ENCODE peak calls at places on chromosomes 13 and 19, in eight cellular contexts. I is breast epithelium; F is CD8-positive, alpha-beta T cell; B is psoas muscle; G is naive thymus-derived CD4-positive, alpha-beta T cell; D is aorta; Z is lung; S is CD4-positive, alpha-beta memory T cell. K is an unnamed sample.

GRCh38 chr19:38039966-38040365 is 133.0 kb downstream of the SIPA1L3 start:
- DNase-seq in I (no peak), F (no peak), B (no peak), G (no peak), D (peak; percentile 5), Z (no peak), S (no peak), K (no peak)

GRCh38 chr13:72261732-72262131 is 394.7 kb upstream of the DACH1 start:
- DNase-seq in I (no peak), F (no peak), B (no peak), G (no peak), D (no peak), Z (no peak), S (no peak), K (no peak)

GRCh38 chr19:3665681-3666544 is 34.4 kb downstream of the PIP5K1C start:
- DNase-seq in I (no peak), F (peak; percentile 84), B (peak; percentile 84), G (peak; percentile 67), D (peak; percentile 93), Z (peak; percentile 68), S (peak; percentile 70), K (peak; percentile 65)

GRCh38 chr13:51746802-51747201 is 57.2 kb downstream of the DHRS12 start:
- DNase-seq in I (no peak), F (no peak), B (no peak), G (no peak), D (no peak), Z (no peak), S (no peak), K (no peak)

GRCh38 chr19:33132425-33132824 is 511 bp downstream of the WDR88 start:
- DNase-seq in I (no peak), F (no peak), B (no peak), G (no peak), D (no peak), Z (no peak), S (no peak), K (no peak)

GRCh38 chr13:30004204-30004603 is 153.8 kb upstream of the UBL3 start:
- DNase-seq in I (no peak), F (no peak), B (no peak), G (no peak), D (no peak), Z (no peak), S (no peak), K (no peak)

GRCh38 chr13:24040835-24041234 is 119.7 kb upstream of the SPATA13 start:
- DNase-seq in I (no peak), F (no peak), B (no peak), G (no peak), D (no peak), Z (peak; percentile 13), S (no peak), K (no peak)

GRCh38 chr13:20363604-20364003 is 131.5 kb upstream of the GJB6 start:
- DNase-seq in I (no peak), F (no peak), B (no peak), G (no peak), D (no peak), Z (no peak), S (no peak), K (no peak)

GRCh38 chr19:42831221-42832019 is 48.1 kb downstream of the PSG1 start:
- DNase-seq in I (no peak), F (no peak), B (no peak), G (no peak), D (no peak), Z (no peak), S (no peak), K (no peak)

GRCh38 chr19:33402421-33403220 is 29.1 kb downstream of the CEBPG start:
- DNase-seq in I (no peak), F (no peak), B (peak; percentile 50), G (no peak), D (peak; percentile 70), Z (no peak), S (no peak), K (no peak)

GRCh38 chr19:47109541-47110375 is 3.8 kb downstream of the ZC3H4 start:
- DNase-seq in I (no peak), F (peak; percentile 44), B (no peak), G (peak; percentile 49), D (no peak), Z (no peak), S (peak; percentile 51), K (no peak)

GRCh38 chr13:26785845-26786630 is 25.5 kb upstream of the GPR12 start:
- DNase-seq in I (no peak), F (peak; percentile 56), B (peak; percentile 65), G (peak; percentile 61), D (peak; percentile 76), Z (peak; percentile 46), S (peak; percentile 58), K (no peak)

GRCh38 chr13:59494560-59494970 is 669.2 kb downstream of the DIAPH3 start:
- DNase-seq in I (no peak), F (no peak), B (no peak), G (no peak), D (no peak), Z (no peak), S (no peak), K (peak; percentile 46)

GRCh38 chr19:33248954-33249613 is 23.4 kb upstream of the SLC7A10 start:
- DNase-seq in I (no peak), F (no peak), B (peak; percentile 60), G (no peak), D (no peak), Z (no peak), S (no peak), K (no peak)

GRCh38 chr19:2269244-2270156 is 12.5 kb downstream of the PEAK3 start:
- DNase-seq in I (peak; percentile 98), F (peak; percentile 99), B (peak; percentile 100), G (peak; percentile 98), D (peak; percentile 99), Z (peak; percentile 99), S (peak; percentile 99), K (peak; percentile 100)

GRCh38 chr19:35436477-35437141 is 11.4 kb upstream of the FFAR2 start:
- DNase-seq in I (no peak), F (no peak), B (peak; percentile 55), G (no peak), D (peak; percentile 57), Z (no peak), S (no peak), K (no peak)

GRCh38 chr13:102191951-102192461 is 209.8 kb downstream of the FGF14 start:
- DNase-seq in I (no peak), F (no peak), B (no peak), G (no peak), D (no peak), Z (no peak), S (no peak), K (no peak)

GRCh38 chr13:46334008-46334407 is 53.0 kb downstream of the RUBCNL start:
- DNase-seq in I (no peak), F (no peak), B (no peak), G (no peak), D (no peak), Z (no peak), S (no peak), K (no peak)

GRCh38 chr19:48881741-48882657 is 9.8 kb downstream of the PPP1R15A start:
- DNase-seq in I (no peak), F (peak; percentile 22), B (no peak), G (peak; percentile 54), D (peak; percentile 66), Z (no peak), S (peak; percentile 39), K (no peak)

GRCh38 chr19:48874309-48875135 is 2.3 kb downstream of the PPP1R15A start:
- DNase-seq in I (no peak), F (no peak), B (peak; percentile 70), G (no peak), D (no peak), Z (no peak), S (peak; percentile 51), K (no peak)

GRCh38 chr19:48878219-48879024 is 6.2 kb downstream of the PPP1R15A start:
- DNase-seq in I (no peak), F (no peak), B (no peak), G (no peak), D (peak; percentile 86), Z (no peak), S (peak; percentile 39), K (peak; percentile 74)

GRCh38 chr19:48879025-48879572 is 6.9 kb downstream of the PPP1R15A start:
- DNase-seq in I (no peak), F (no peak), B (no peak), G (no peak), D (no peak), Z (no peak), S (no peak), K (no peak)

DNA sequence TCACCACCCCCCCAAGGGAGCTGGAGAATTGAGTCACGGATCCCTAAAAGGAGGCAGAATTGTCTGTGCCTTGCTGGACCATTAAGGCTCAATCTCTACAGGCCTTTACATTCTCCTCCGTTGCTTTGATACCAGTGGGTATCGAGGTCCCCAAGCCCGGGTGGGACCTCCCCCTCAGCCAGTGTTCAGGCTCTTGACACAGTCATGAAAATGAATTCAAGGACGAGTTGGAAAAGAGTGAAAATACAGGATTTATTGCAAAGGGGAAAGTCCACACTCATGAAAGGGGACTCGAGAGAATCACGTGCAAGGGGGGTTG is 5.6 kb downstream of the PPP1R15A start:
- DNase-seq in I (no peak), F (no peak), B (no peak), G (no peak), D (no peak), Z (no peak), S (no peak), K (no peak)
- H3K4me1 ChIP-seq in I (peaks cover 6% of the 10 kb centered on the region), F (peaks cover 32% of the 10 kb centered on the region), B (peaks cover 40% of the 10 kb centered on the region), G (peaks cover 32% of the 10 kb centered on the region), D (no peaks in the 10 kb centered on the region), Z (peaks cover 9% of the 10 kb centered on the region), S (peaks cover 38% of the 10 kb centered on the region), K (peaks cover 68% of the 10 kb centered on the region)

DNA sequence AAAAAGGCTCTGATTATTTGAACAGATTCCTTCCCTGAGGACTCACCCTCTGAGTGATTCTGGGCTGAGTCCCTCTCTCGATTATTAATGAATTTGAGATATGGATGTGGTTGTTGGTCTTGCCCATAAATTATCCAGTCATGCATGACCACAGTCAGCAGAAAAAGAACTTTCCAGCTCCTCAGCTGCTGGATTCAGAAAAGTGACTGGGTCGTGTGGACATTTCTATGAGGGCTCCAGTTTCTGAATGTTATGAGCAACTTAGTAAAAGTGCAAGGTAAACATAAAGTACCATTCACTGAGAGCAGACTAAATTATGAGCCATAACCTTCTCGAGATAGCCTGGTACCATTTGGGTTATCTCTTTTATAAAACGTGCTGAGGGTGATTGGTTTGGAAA is 100.1 kb upstream of the CLDN10 start:
- DNase-seq in I (no peak), F (no peak), B (no peak), G (no peak), D (no peak), Z (no peak), S (no peak), K (no peak)
- H3K27me3 ChIP-seq in I (no peaks in the 10 kb centered on the region), F (peaks cover 5% of the 10 kb centered on the region), B (no peaks in the 10 kb centered on the region), G (no peaks in the 10 kb centered on the region), D (no peaks in the 10 kb centered on the region), Z (no peaks in the 10 kb centered on the region), S (no peaks in the 10 kb centered on the region), K (no peaks in the 10 kb centered on the region)

GRCh38 chr19:41355035-41355434 is 1.3 kb upstream of the TGFB1 start:
- DNase-seq in I (no peak), F (no peak), B (no peak), G (no peak), D (no peak), Z (no peak), S (no peak), K (no peak)
- H3K4me1 ChIP-seq in I (peaks cover 6% of the 10 kb centered on the region), F (peaks cover 64% of the 10 kb centered on the region), B (peaks cover 3% of the 10 kb centered on the region), G (peaks cover 61% of the 10 kb centered on the region), D (no peaks in the 10 kb centered on the region), Z (peaks cover 19% of the 10 kb centered on the region), S (peaks cover 58% of the 10 kb centered on the region), K (peaks cover 20% of the 10 kb centered on the region)

DNA sequence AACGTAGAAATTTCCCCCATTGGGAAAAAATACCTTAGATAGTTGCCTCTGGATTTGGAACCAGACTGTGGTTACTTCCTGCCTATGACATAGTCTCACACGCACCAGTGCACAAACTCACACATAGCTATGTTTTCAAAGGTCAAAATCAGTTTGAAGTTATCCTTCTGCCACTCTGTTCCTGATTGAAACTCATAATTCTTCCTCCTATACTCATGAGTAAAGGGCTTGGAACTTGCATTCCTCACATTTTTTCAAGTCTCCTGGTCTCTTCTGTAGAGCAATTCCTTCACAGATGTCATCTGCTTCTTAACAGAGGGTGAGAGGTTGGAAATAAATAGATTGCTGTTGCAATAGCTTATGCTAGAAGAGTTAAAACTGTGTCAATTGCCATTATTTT is 18.6 kb upstream of the POSTN start:
- DNase-seq in I (no peak), F (no peak), B (no peak), G (no peak), D (no peak), Z (no peak), S (no peak), K (no peak)
- H3K27me3 ChIP-seq in I (no peaks in the 10 kb centered on the region), F (no peaks in the 10 kb centered on the region), B (no peaks in the 10 kb centered on the region), G (no peaks in the 10 kb centered on the region), D (no peaks in the 10 kb centered on the region), Z (no peaks in the 10 kb centered on the region), S (no peaks in the 10 kb centered on the region), K (no peaks in the 10 kb centered on the region)